ENCODE peak calls at places on chromosomes 5 and 9, in seven cellular contexts. One of them, this sample, is unnamed.

GRCh38 chr9:111527347-111527746 is 2.4 kb downstream of the ZNF483 start:
- DNase-seq in mammary epithelial cell: peak
- DNase-seq in stimulated activated CD4-positive, alpha-beta T cell treated with anti-CD3 and anti-CD28 coated beads, Interleukin-12 subunit alpha, Interleukin-12 subunit beta, amount 100 ng/mL, for 4 hours: no peak
- DNase-seq in HFFc6: no peak
- DNase-seq in ureter: no peak
- DNase-seq in posterior cingulate gyrus: no peak
- DNase-seq in fibroblast of the aortic adventitia: no peak
- DNase-seq in this sample: no peak

GRCh38 chr5:61280205-61280604 is 51.9 kb upstream of the ZSWIM6 start:
- DNase-seq in mammary epithelial cell: peak
- DNase-seq in ureter: no peak
- DNase-seq in HFFc6: peak
- DNase-seq in posterior cingulate gyrus: no peak
- DNase-seq in stimulated activated CD4-positive, alpha-beta T cell treated with anti-CD3 and anti-CD28 coated beads, Interleukin-12 subunit alpha, Interleukin-12 subunit beta, amount 100 ng/mL, for 4 hours: no peak
- DNase-seq in fibroblast of the aortic adventitia: peak
- DNase-seq in this sample: peak

GRCh38 chr9:78609471-78609870 is 312.5 kb downstream of the PSAT1 start:
- DNase-seq in ureter: no peak
- DNase-seq in fibroblast of the aortic adventitia: no peak
- DNase-seq in posterior cingulate gyrus: no peak
- DNase-seq in HFFc6: no peak
- DNase-seq in stimulated activated CD4-positive, alpha-beta T cell treated with anti-CD3 and anti-CD28 coated beads, Interleukin-12 subunit alpha, Interleukin-12 subunit beta, amount 100 ng/mL, for 4 hours: no peak
- DNase-seq in mammary epithelial cell: no peak
- DNase-seq in this sample: no peak

GRCh38 chr5:79241535-79241979 is 5.6 kb downstream of the JMY start:
- DNase-seq in mammary epithelial cell: no peak
- DNase-seq in HFFc6: no peak
- DNase-seq in fibroblast of the aortic adventitia: no peak
- DNase-seq in stimulated activated CD4-positive, alpha-beta T cell treated with anti-CD3 and anti-CD28 coated beads, Interleukin-12 subunit alpha, Interleukin-12 subunit beta, amount 100 ng/mL, for 4 hours: no peak
- DNase-seq in posterior cingulate gyrus: no peak
- DNase-seq in ureter: no peak
- DNase-seq in this sample: no peak

GRCh38 chr5:15254607-15255006 is 245.4 kb upstream of the FBXL7 start:
- DNase-seq in ureter: no peak
- DNase-seq in stimulated activated CD4-positive, alpha-beta T cell treated with anti-CD3 and anti-CD28 coated beads, Interleukin-12 subunit alpha, Interleukin-12 subunit beta, amount 100 ng/mL, for 4 hours: no peak
- DNase-seq in fibroblast of the aortic adventitia: no peak
- DNase-seq in mammary epithelial cell: no peak
- DNase-seq in posterior cingulate gyrus: no peak
- DNase-seq in HFFc6: no peak
- DNase-seq in this sample: peak

GRCh38 chr9:23587433-23587832 is 238.6 kb downstream of the ELAVL2 start:
- DNase-seq in HFFc6: no peak
- DNase-seq in stimulated activated CD4-positive, alpha-beta T cell treated with anti-CD3 and anti-CD28 coated beads, Interleukin-12 subunit alpha, Interleukin-12 subunit beta, amount 100 ng/mL, for 4 hours: no peak
- DNase-seq in ureter: peak
- DNase-seq in fibroblast of the aortic adventitia: no peak
- DNase-seq in mammary epithelial cell: no peak
- DNase-seq in posterior cingulate gyrus: peak
- DNase-seq in this sample: no peak

GRCh38 chr9:77092536-77092935 is 73.1 kb downstream of the FOXB2 start:
- DNase-seq in fibroblast of the aortic adventitia: peak
- DNase-seq in stimulated activated CD4-positive, alpha-beta T cell treated with anti-CD3 and anti-CD28 coated beads, Interleukin-12 subunit alpha, Interleukin-12 subunit beta, amount 100 ng/mL, for 4 hours: no peak
- DNase-seq in mammary epithelial cell: no peak
- DNase-seq in posterior cingulate gyrus: no peak
- DNase-seq in ureter: no peak
- DNase-seq in HFFc6: peak
- DNase-seq in this sample: no peak

GRCh38 chr9:2620876-2621677 is 510 bp upstream of the VLDLR start:
- DNase-seq in HFFc6: peak
- DNase-seq in fibroblast of the aortic adventitia: peak
- DNase-seq in ureter: peak
- DNase-seq in mammary epithelial cell: peak
- DNase-seq in stimulated activated CD4-positive, alpha-beta T cell treated with anti-CD3 and anti-CD28 coated beads, Interleukin-12 subunit alpha, Interleukin-12 subunit beta, amount 100 ng/mL, for 4 hours: peak
- DNase-seq in posterior cingulate gyrus: peak
- DNase-seq in this sample: peak

GRCh38 chr5:168736201-168736940 is 157.2 kb upstream of the PANK3 start:
- DNase-seq in posterior cingulate gyrus: no peak
- DNase-seq in HFFc6: no peak
- DNase-seq in mammary epithelial cell: no peak
- DNase-seq in fibroblast of the aortic adventitia: peak
- DNase-seq in ureter: no peak
- DNase-seq in stimulated activated CD4-positive, alpha-beta T cell treated with anti-CD3 and anti-CD28 coated beads, Interleukin-12 subunit alpha, Interleukin-12 subunit beta, amount 100 ng/mL, for 4 hours: no peak
- DNase-seq in this sample: no peak

GRCh38 chr9:94655739-94656138 is 16.4 kb upstream of the FBP1 start:
- DNase-seq in stimulated activated CD4-positive, alpha-beta T cell treated with anti-CD3 and anti-CD28 coated beads, Interleukin-12 subunit alpha, Interleukin-12 subunit beta, amount 100 ng/mL, for 4 hours: no peak
- DNase-seq in ureter: no peak
- DNase-seq in mammary epithelial cell: no peak
- DNase-seq in HFFc6: no peak
- DNase-seq in posterior cingulate gyrus: no peak
- DNase-seq in fibroblast of the aortic adventitia: no peak
- DNase-seq in this sample: no peak

GRCh38 chr5:108606185-108606584 is 141.5 kb upstream of the FER start:
- DNase-seq in stimulated activated CD4-positive, alpha-beta T cell treated with anti-CD3 and anti-CD28 coated beads, Interleukin-12 subunit alpha, Interleukin-12 subunit beta, amount 100 ng/mL, for 4 hours: no peak
- DNase-seq in mammary epithelial cell: no peak
- DNase-seq in posterior cingulate gyrus: no peak
- DNase-seq in HFFc6: no peak
- DNase-seq in ureter: no peak
- DNase-seq in fibroblast of the aortic adventitia: no peak
- DNase-seq in this sample: no peak

GRCh38 chr5:149757186-149757950 is 27.3 kb downstream of the PPARGC1B start:
- DNase-seq in fibroblast of the aortic adventitia: no peak
- DNase-seq in mammary epithelial cell: no peak
- DNase-seq in ureter: no peak
- DNase-seq in posterior cingulate gyrus: peak
- DNase-seq in stimulated activated CD4-positive, alpha-beta T cell treated with anti-CD3 and anti-CD28 coated beads, Interleukin-12 subunit alpha, Interleukin-12 subunit beta, amount 100 ng/mL, for 4 hours: no peak
- DNase-seq in HFFc6: no peak
- DNase-seq in this sample: no peak

GRCh38 chr9:22005700-22006605 is 3.2 kb downstream of the CDKN2B start:
- DNase-seq in mammary epithelial cell: peak
- DNase-seq in stimulated activated CD4-positive, alpha-beta T cell treated with anti-CD3 and anti-CD28 coated beads, Interleukin-12 subunit alpha, Interleukin-12 subunit beta, amount 100 ng/mL, for 4 hours: no peak
- DNase-seq in fibroblast of the aortic adventitia: peak
- DNase-seq in ureter: no peak
- DNase-seq in HFFc6: peak
- DNase-seq in posterior cingulate gyrus: peak
- DNase-seq in this sample: peak

GRCh38 chr5:78530342-78531096 is 118.1 kb downstream of the LHFPL2 start:
- DNase-seq in HFFc6: peak
- DNase-seq in mammary epithelial cell: peak
- DNase-seq in ureter: no peak
- DNase-seq in posterior cingulate gyrus: no peak
- DNase-seq in fibroblast of the aortic adventitia: peak
- DNase-seq in stimulated activated CD4-positive, alpha-beta T cell treated with anti-CD3 and anti-CD28 coated beads, Interleukin-12 subunit alpha, Interleukin-12 subunit beta, amount 100 ng/mL, for 4 hours: no peak
- DNase-seq in this sample: peak

GRCh38 chr9:74334308-74334707 is 162.8 kb upstream of the RORB start:
- DNase-seq in HFFc6: no peak
- DNase-seq in stimulated activated CD4-positive, alpha-beta T cell treated with anti-CD3 and anti-CD28 coated beads, Interleukin-12 subunit alpha, Interleukin-12 subunit beta, amount 100 ng/mL, for 4 hours: no peak
- DNase-seq in fibroblast of the aortic adventitia: no peak
- DNase-seq in posterior cingulate gyrus: no peak
- DNase-seq in ureter: no peak
- DNase-seq in mammary epithelial cell: no peak
- DNase-seq in this sample: no peak

GRCh38 chr5:137296213-137296702 is 202.9 kb downstream of the SPOCK1 start:
- DNase-seq in stimulated activated CD4-positive, alpha-beta T cell treated with anti-CD3 and anti-CD28 coated beads, Interleukin-12 subunit alpha, Interleukin-12 subunit beta, amount 100 ng/mL, for 4 hours: no peak
- DNase-seq in HFFc6: no peak
- DNase-seq in posterior cingulate gyrus: no peak
- DNase-seq in ureter: no peak
- DNase-seq in mammary epithelial cell: no peak
- DNase-seq in fibroblast of the aortic adventitia: no peak
- DNase-seq in this sample: no peak

GRCh38 chr5:8756498-8757084 is 789.3 kb downstream of the SEMA5A start:
- DNase-seq in stimulated activated CD4-positive, alpha-beta T cell treated with anti-CD3 and anti-CD28 coated beads, Interleukin-12 subunit alpha, Interleukin-12 subunit beta, amount 100 ng/mL, for 4 hours: no peak
- DNase-seq in fibroblast of the aortic adventitia: peak
- DNase-seq in ureter: no peak
- DNase-seq in HFFc6: peak
- DNase-seq in mammary epithelial cell: peak
- DNase-seq in posterior cingulate gyrus: no peak
- DNase-seq in this sample: peak

GRCh38 chr9:93133641-93134017 is 422 bp downstream of the NINJ1 start:
- DNase-seq in stimulated activated CD4-positive, alpha-beta T cell treated with anti-CD3 and anti-CD28 coated beads, Interleukin-12 subunit alpha, Interleukin-12 subunit beta, amount 100 ng/mL, for 4 hours: no peak
- DNase-seq in ureter: peak
- DNase-seq in mammary epithelial cell: peak
- DNase-seq in posterior cingulate gyrus: peak
- DNase-seq in HFFc6: peak
- DNase-seq in fibroblast of the aortic adventitia: peak
- DNase-seq in this sample: peak

GRCh38 chr5:137923856-137924255 is 34.6 kb downstream of the PKD2L2 start:
- DNase-seq in mammary epithelial cell: no peak
- DNase-seq in stimulated activated CD4-positive, alpha-beta T cell treated with anti-CD3 and anti-CD28 coated beads, Interleukin-12 subunit alpha, Interleukin-12 subunit beta, amount 100 ng/mL, for 4 hours: no peak
- DNase-seq in HFFc6: no peak
- DNase-seq in posterior cingulate gyrus: no peak
- DNase-seq in ureter: no peak
- DNase-seq in fibroblast of the aortic adventitia: peak
- DNase-seq in this sample: peak

GRCh38 chr9:99622679-99623078 is 199.0 kb upstream of the NR4A3 start:
- DNase-seq in posterior cingulate gyrus: no peak
- DNase-seq in ureter: no peak
- DNase-seq in stimulated activated CD4-positive, alpha-beta T cell treated with anti-CD3 and anti-CD28 coated beads, Interleukin-12 subunit alpha, Interleukin-12 subunit beta, amount 100 ng/mL, for 4 hours: no peak
- DNase-seq in HFFc6: no peak
- DNase-seq in mammary epithelial cell: no peak
- DNase-seq in fibroblast of the aortic adventitia: no peak
- DNase-seq in this sample: no peak

GRCh38 chr9:130421802-130422276 is 22.9 kb upstream of the ASS1 start:
- DNase-seq in mammary epithelial cell: peak
- DNase-seq in stimulated activated CD4-positive, alpha-beta T cell treated with anti-CD3 and anti-CD28 coated beads, Interleukin-12 subunit alpha, Interleukin-12 subunit beta, amount 100 ng/mL, for 4 hours: no peak
- DNase-seq in fibroblast of the aortic adventitia: no peak
- DNase-seq in posterior cingulate gyrus: peak
- DNase-seq in ureter: no peak
- DNase-seq in HFFc6: peak
- DNase-seq in this sample: peak

GRCh38 chr9:79196606-79197005 is 375.2 kb upstream of the TLE4 start:
- DNase-seq in mammary epithelial cell: no peak
- DNase-seq in posterior cingulate gyrus: no peak
- DNase-seq in HFFc6: no peak
- DNase-seq in stimulated activated CD4-positive, alpha-beta T cell treated with anti-CD3 and anti-CD28 coated beads, Interleukin-12 subunit alpha, Interleukin-12 subunit beta, amount 100 ng/mL, for 4 hours: no peak
- DNase-seq in fibroblast of the aortic adventitia: peak
- DNase-seq in ureter: no peak
- DNase-seq in this sample: no peak

GRCh38 chr5:87765009-87765408 is 352.3 kb upstream of the CCNH start:
- DNase-seq in stimulated activated CD4-positive, alpha-beta T cell treated with anti-CD3 and anti-CD28 coated beads, Interleukin-12 subunit alpha, Interleukin-12 subunit beta, amount 100 ng/mL, for 4 hours: no peak
- DNase-seq in fibroblast of the aortic adventitia: no peak
- DNase-seq in HFFc6: no peak
- DNase-seq in mammary epithelial cell: no peak
- DNase-seq in ureter: no peak
- DNase-seq in posterior cingulate gyrus: no peak
- DNase-seq in this sample: no peak

GRCh38 chr9:138120072-138120471 is 242.5 kb downstream of the CACNA1B start:
- DNase-seq in mammary epithelial cell: no peak
- DNase-seq in stimulated activated CD4-positive, alpha-beta T cell treated with anti-CD3 and anti-CD28 coated beads, Interleukin-12 subunit alpha, Interleukin-12 subunit beta, amount 100 ng/mL, for 4 hours: no peak
- DNase-seq in ureter: no peak
- DNase-seq in posterior cingulate gyrus: peak
- DNase-seq in HFFc6: no peak
- DNase-seq in fibroblast of the aortic adventitia: no peak
- DNase-seq in this sample: no peak

GRCh38 chr5:106121972-106122605 is 1548.6 kb downstream of the EFNA5 start:
- DNase-seq in stimulated activated CD4-positive, alpha-beta T cell treated with anti-CD3 and anti-CD28 coated beads, Interleukin-12 subunit alpha, Interleukin-12 subunit beta, amount 100 ng/mL, for 4 hours: no peak
- DNase-seq in fibroblast of the aortic adventitia: peak
- DNase-seq in posterior cingulate gyrus: peak
- DNase-seq in mammary epithelial cell: peak
- DNase-seq in ureter: no peak
- DNase-seq in HFFc6: no peak
- DNase-seq in this sample: peak

GRCh38 chr5:15943487-15943886 is 236.1 kb downstream of the MARCHF11 start:
- DNase-seq in stimulated activated CD4-positive, alpha-beta T cell treated with anti-CD3 and anti-CD28 coated beads, Interleukin-12 subunit alpha, Interleukin-12 subunit beta, amount 100 ng/mL, for 4 hours: no peak
- DNase-seq in HFFc6: peak
- DNase-seq in mammary epithelial cell: no peak
- DNase-seq in ureter: no peak
- DNase-seq in fibroblast of the aortic adventitia: peak
- DNase-seq in posterior cingulate gyrus: no peak
- DNase-seq in this sample: no peak

GRCh38 chr5:51494821-51495220 is 111.6 kb downstream of the ISL1 start:
- DNase-seq in fibroblast of the aortic adventitia: no peak
- DNase-seq in posterior cingulate gyrus: peak
- DNase-seq in HFFc6: no peak
- DNase-seq in mammary epithelial cell: no peak
- DNase-seq in stimulated activated CD4-positive, alpha-beta T cell treated with anti-CD3 and anti-CD28 coated beads, Interleukin-12 subunit alpha, Interleukin-12 subunit beta, amount 100 ng/mL, for 4 hours: no peak
- DNase-seq in ureter: no peak
- DNase-seq in this sample: no peak